ENCODE peak calls at places on chromosomes 3 and 15, in four cellular contexts. One of them, this sample, is unnamed.

GRCh38 chr3:50913279-50913678 is 238.6 kb downstream of the DOCK3 start:
- DNase-seq in KG1: no peak
- DNase-seq in left ventricle myocardium inferior: peak
- DNase-seq in GM20000: no peak
- DNase-seq in this sample: no peak

GRCh38 chr15:96064351-96064756 is 266.1 kb upstream of the NR2F2 start:
- DNase-seq in KG1: no peak
- DNase-seq in left ventricle myocardium inferior: no peak
- DNase-seq in GM20000: no peak
- DNase-seq in this sample: no peak

GRCh38 chr15:93088200-93088980 is 621 bp downstream of the RGMA start:
- DNase-seq in KG1: no peak
- DNase-seq in left ventricle myocardium inferior: peak
- DNase-seq in GM20000: peak
- DNase-seq in this sample: peak

GRCh38 chr3:67640023-67640660 is 14.3 kb downstream of the SUCLG2 start:
- DNase-seq in KG1: no peak
- DNase-seq in left ventricle myocardium inferior: no peak
- DNase-seq in GM20000: no peak
- DNase-seq in this sample: no peak

GRCh38 chr3:127849368-127849767 is 27.1 kb upstream of the MGLL start:
- DNase-seq in KG1: no peak
- DNase-seq in left ventricle myocardium inferior: no peak
- DNase-seq in GM20000: no peak
- DNase-seq in this sample: no peak

GRCh38 chr3:46931631-46932441 is 44.7 kb downstream of the CCDC12 start:
- DNase-seq in KG1: no peak
- DNase-seq in left ventricle myocardium inferior: peak
- DNase-seq in GM20000: peak
- DNase-seq in this sample: peak

GRCh38 chr3:63724987-63725386 is 72.5 kb downstream of the SNTN start:
- DNase-seq in KG1: no peak
- DNase-seq in left ventricle myocardium inferior: no peak
- DNase-seq in GM20000: no peak
- DNase-seq in this sample: no peak

GRCh38 chr15:58065445-58066041 is at the start of gene ALDH1A2:
- DNase-seq in KG1: no peak
- DNase-seq in left ventricle myocardium inferior: peak
- DNase-seq in GM20000: no peak
- DNase-seq in this sample: peak

GRCh38 chr3:178205750-178206149 is 330.5 kb upstream of the KCNMB2 start:
- DNase-seq in KG1: no peak
- DNase-seq in left ventricle myocardium inferior: no peak
- DNase-seq in GM20000: no peak
- DNase-seq in this sample: no peak

GRCh38 chr15:70032509-70032908 is 65.2 kb downstream of the TLE3 start:
- DNase-seq in KG1: no peak
- DNase-seq in left ventricle myocardium inferior: no peak
- DNase-seq in GM20000: no peak
- DNase-seq in this sample: no peak

GRCh38 chr3:52289338-52289746 is 1.7 kb downstream of the GLYCTK start:
- DNase-seq in KG1: no peak
- DNase-seq in left ventricle myocardium inferior: no peak
- DNase-seq in GM20000: no peak
- DNase-seq in this sample: no peak

GRCh38 chr3:138935864-138936762 is 10.8 kb downstream of the FOXL2 start:
- DNase-seq in KG1: no peak
- DNase-seq in left ventricle myocardium inferior: peak
- DNase-seq in GM20000: peak
- DNase-seq in this sample: peak

GRCh38 chr15:70142322-70143191 is 44.8 kb upstream of the TLE3 start:
- DNase-seq in KG1: peak
- DNase-seq in left ventricle myocardium inferior: peak
- DNase-seq in GM20000: no peak
- DNase-seq in this sample: no peak

GRCh38 chr3:124969963-124970722 is 35.6 kb upstream of the MUC13 start:
- DNase-seq in KG1: no peak
- DNase-seq in left ventricle myocardium inferior: no peak
- DNase-seq in GM20000: no peak
- DNase-seq in this sample: no peak

GRCh38 chr3:133944181-133944580 is 48.5 kb upstream of the RAB6B start:
- DNase-seq in KG1: no peak
- DNase-seq in left ventricle myocardium inferior: no peak
- DNase-seq in GM20000: no peak
- DNase-seq in this sample: no peak

GRCh38 chr3:119559441-119559963 is at the start of gene CD80:
- DNase-seq in KG1: no peak
- DNase-seq in left ventricle myocardium inferior: peak
- DNase-seq in GM20000: peak
- DNase-seq in this sample: peak

GRCh38 chr3:171116365-171116764 is 89.8 kb upstream of the SLC2A2 start:
- DNase-seq in KG1: no peak
- DNase-seq in left ventricle myocardium inferior: no peak
- DNase-seq in GM20000: no peak
- DNase-seq in this sample: no peak

GRCh38 chr3:53169045-53169831 is 8.2 kb downstream of the PRKCD start:
- DNase-seq in KG1: no peak
- DNase-seq in left ventricle myocardium inferior: no peak
- DNase-seq in GM20000: no peak
- DNase-seq in this sample: no peak

GRCh38 chr15:99106417-99107220 is 1.7 kb downstream of the SYNM start:
- DNase-seq in KG1: no peak
- DNase-seq in left ventricle myocardium inferior: peak
- DNase-seq in GM20000: no peak
- DNase-seq in this sample: no peak